ENCODE peak calls at places on chromosomes 12 and 14, in ten cellular contexts. H is upper lobe of right lung; Q is tibial artery; R is cardiac muscle cell; I is SK-N-SH; V is K562; L is CD8-positive, alpha-beta T cell; T is endodermal cell; J is endothelial cell of umbilical vein; N is mammary epithelial cell. Y is an unnamed sample.

GRCh38 chr12:70249903-70250302 is 6.7 kb downstream of the CNOT2 start:
- DNase-seq in I (no peak), J (no peak), L (no peak), T (no peak), R (no peak), H (no peak), V (no peak), Q (no peak), N (no peak), Y (no peak)

GRCh38 chr12:31220633-31221565 is 105.1 kb downstream of the SINHCAF start:
- DNase-seq in T (no peak), L (no peak), J (no peak), R (peak; percentile 55), N (peak; percentile 43), H (no peak), V (no peak), I (no peak), Q (no peak), Y (no peak)

GRCh38 chr12:118436002-118436724 is 59.8 kb downstream of the SUDS3 start:
- DNase-seq in Q (no peak), R (no peak), I (peak; percentile 27), J (no peak), V (peak; percentile 45), L (no peak), N (no peak), H (no peak), T (peak; percentile 82), Y (no peak)

GRCh38 chr12:27667540-27667939 is 28.7 kb upstream of the REP15 start:
- DNase-seq in L (no peak), J (no peak), V (peak; percentile 2), N (peak; percentile 9), T (no peak), Q (peak; percentile 61), I (no peak), R (peak; percentile 68), H (no peak), Y (no peak)

GRCh38 chr12:4438834-4439596 is 6.6 kb downstream of the FGF6 start:
- DNase-seq in R (no peak), N (no peak), V (no peak), Q (no peak), I (no peak), J (no peak), H (no peak), L (no peak), T (peak; percentile 39), Y (no peak)

GRCh38 chr14:64792231-64792630 is 87.5 kb downstream of the SPTB start:
- DNase-seq in N (no peak), R (peak; percentile 4), T (no peak), J (no peak), L (no peak), H (peak; percentile 39), I (no peak), Q (no peak), V (no peak), Y (no peak)

GRCh38 chr12:53233671-53234091 is 1.7 kb upstream of the RARG start:
- DNase-seq in I (no peak), R (no peak), T (peak; percentile 80), J (no peak), L (no peak), V (no peak), Q (no peak), H (no peak), N (no peak), Y (no peak)

GRCh38 chr12:121811434-121812319 is 7.9 kb downstream of the SETD1B start:
- DNase-seq in H (peak; percentile 89), L (peak; percentile 68), I (peak; percentile 96), J (peak; percentile 67), N (peak; percentile 43), R (peak; percentile 83), V (peak; percentile 75), Q (no peak), T (peak; percentile 94), Y (peak; percentile 49)

GRCh38 chr12:65952737-65953209 is 128.5 kb downstream of the HMGA2 start:
- DNase-seq in H (no peak), T (no peak), Q (no peak), L (no peak), J (peak; percentile 39), R (no peak), V (no peak), N (peak; percentile 79), I (no peak), Y (no peak)

GRCh38 chr12:132423251-132424117 is 66.5 kb upstream of the FBRSL1 start:
- DNase-seq in Q (no peak), V (peak; percentile 41), L (no peak), N (no peak), T (peak; percentile 88), H (no peak), J (no peak), R (no peak), I (peak; percentile 81), Y (no peak)

GRCh38 chr12:31324845-31325523 is 966 bp downstream of the SINHCAF start:
- DNase-seq in Q (peak; percentile 44), V (peak; percentile 66), I (peak; percentile 60), H (peak; percentile 81), J (peak; percentile 76), T (peak; percentile 82), N (peak; percentile 61), R (peak; percentile 67), L (peak; percentile 50), Y (peak; percentile 43)

GRCh38 chr14:101005447-101005846 is 101.9 kb upstream of the RTL1 start:
- DNase-seq in V (no peak), R (no peak), J (no peak), I (no peak), T (peak; percentile 29), N (no peak), Q (peak; percentile 75), L (no peak), H (no peak), Y (no peak)

GRCh38 chr12:103626498-103626897 is 39.4 kb downstream of the STAB2 start:
- DNase-seq in N (peak; percentile 66), Q (peak; percentile 73), T (peak; percentile 76), R (peak; percentile 47), H (no peak), V (peak; percentile 22), J (peak; percentile 66), I (peak; percentile 40), L (no peak), Y (no peak)

GRCh38 chr12:132560421-132560830 is 50.0 kb downstream of the LRCOL1 start:
- DNase-seq in L (no peak), I (peak; percentile 82), T (peak; percentile 85), R (no peak), N (peak; percentile 27), H (no peak), V (peak; percentile 60), Q (no peak), J (peak; percentile 26), Y (no peak)

GRCh38 chr14:75648066-75648838 is 12.4 kb downstream of the ERG28 start:
- DNase-seq in R (peak; percentile 92), J (peak; percentile 93), V (no peak), N (peak; percentile 86), T (no peak), H (peak; percentile 72), Q (no peak), I (no peak), L (no peak), Y (peak; percentile 2)

DNA sequence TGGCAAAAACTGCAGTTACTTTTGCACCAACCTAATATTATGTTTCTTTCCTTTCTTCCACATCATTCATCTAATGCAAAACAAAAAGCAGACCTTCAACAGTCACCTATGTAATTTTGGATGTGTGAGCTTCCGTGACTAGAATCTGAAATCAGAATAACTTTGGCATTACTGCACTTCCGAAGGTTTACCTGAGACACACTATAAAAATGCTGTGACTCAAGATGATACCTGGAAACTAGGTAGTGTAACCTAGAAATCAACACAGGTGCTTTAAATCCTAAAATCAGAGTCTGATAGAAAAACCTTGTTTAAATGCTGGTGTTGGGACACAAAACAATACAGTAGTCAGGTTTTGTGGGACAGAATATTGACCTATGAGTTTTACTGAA is 2.2 kb downstream of the BTBD7 start:
- DNase-seq in J (no peak), I (no peak), N (peak; percentile 76), V (no peak), H (no peak), T (no peak), Q (no peak), L (no peak), R (no peak), Y (no peak)
- H3K27ac ChIP-seq in J (peak overlapping the region; percentile 82), I (no peak overlapping the region), N (peak overlapping the region; percentile 91), V (no peak overlapping the region), H (peak overlapping the region; percentile 95), T (no peak overlapping the region), Q (no peak overlapping the region), L (no peak overlapping the region), R (peak overlapping the region; percentile 99), Y (no peak overlapping the region)

DNA sequence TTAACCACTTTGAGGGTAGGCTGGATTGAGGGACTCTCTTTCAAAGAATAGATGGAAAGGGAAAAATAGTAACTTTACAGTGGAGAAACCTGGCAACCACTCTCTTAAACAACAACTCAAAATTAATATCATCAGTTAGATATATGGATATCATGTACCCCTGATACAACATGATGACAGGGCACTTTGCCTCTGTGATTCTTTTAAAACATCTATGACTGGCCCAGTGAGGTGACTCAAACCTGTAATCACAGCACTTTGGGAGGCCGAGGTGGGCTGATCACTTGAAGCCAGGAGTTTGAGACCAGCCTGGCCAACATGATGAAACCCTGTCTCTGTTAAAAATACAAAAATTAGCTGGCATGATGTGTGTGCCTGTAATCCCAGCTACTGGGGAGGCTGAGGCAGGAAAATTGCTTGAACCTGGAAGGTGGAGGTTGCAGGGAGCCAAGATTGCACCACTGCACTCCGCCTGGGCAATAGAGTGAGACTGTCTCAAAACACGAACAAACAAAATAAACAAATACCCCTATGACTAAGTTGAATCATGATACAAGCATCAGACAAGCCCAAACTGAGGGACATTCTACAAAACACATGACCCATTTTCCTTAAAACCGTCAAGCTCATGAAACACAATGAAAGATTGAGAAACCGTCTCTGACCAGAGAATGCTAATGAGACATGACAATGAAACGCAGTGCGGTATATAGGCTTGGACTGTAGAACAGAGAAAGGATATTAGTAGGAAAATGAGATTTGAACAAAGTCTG is 26.4 kb upstream of the SLC7A8 start:
- DNase-seq in L (no peak), H (no peak), J (no peak), R (no peak), T (no peak), Q (no peak), I (no peak), N (peak; percentile 84), V (no peak), Y (no peak)
- H3K27ac ChIP-seq in L (no peak overlapping the region), H (no peak overlapping the region), J (no peak overlapping the region), R (no peak overlapping the region), T (no peak overlapping the region), Q (no peak overlapping the region), I (no peak overlapping the region), N (no peak overlapping the region), V (no peak overlapping the region), Y (no peak overlapping the region)

DNA sequence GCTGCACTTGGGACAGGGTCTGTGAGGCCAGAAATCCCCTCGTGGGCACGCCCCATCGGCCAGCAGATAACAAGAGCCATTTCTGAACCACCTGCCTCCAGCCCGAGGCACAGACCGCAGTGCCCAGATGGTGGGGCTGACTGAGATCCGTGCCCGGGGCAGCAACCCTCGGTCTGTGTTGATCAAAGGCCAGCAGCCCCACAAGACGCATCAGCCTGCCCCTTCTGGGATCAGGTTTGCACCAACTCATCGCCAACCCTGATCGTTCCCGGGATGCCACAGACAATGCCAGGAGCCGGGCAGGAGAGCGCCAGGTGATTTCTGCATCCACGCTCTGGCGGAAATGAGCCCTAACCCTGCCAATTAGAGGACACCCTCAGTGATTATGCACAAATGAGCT is 64.5 kb downstream of the TESC start:
- DNase-seq in I (no peak), V (no peak), Q (no peak), L (no peak), N (no peak), H (no peak), T (peak; percentile 49), J (no peak), R (no peak), Y (no peak)
- H3K27ac ChIP-seq in I (no peak overlapping the region), V (no peak overlapping the region), Q (no peak overlapping the region), L (no peak overlapping the region), N (no peak overlapping the region), H (no peak overlapping the region), T (no peak overlapping the region), J (no peak overlapping the region), R (peak overlapping the region; percentile 68), Y (no peak overlapping the region)

GRCh38 chr14:103442288-103442687 is 57.1 kb downstream of the MARK3 start:
- DNase-seq in T (no peak), V (no peak), R (peak; percentile 54), Q (no peak), N (no peak), I (no peak), L (no peak), J (no peak), H (no peak), Y (no peak)
- H3K27ac ChIP-seq in T (no peak overlapping the region), V (no peak overlapping the region), R (no peak overlapping the region), Q (no peak overlapping the region), N (no peak overlapping the region), I (no peak overlapping the region), L (no peak overlapping the region), J (no peak overlapping the region), H (no peak overlapping the region), Y (no peak overlapping the region)